ENCODE peak calls at places on chromosomes 16 and 17, in nine cellular contexts. P, F, W, B, R, L, Z, S and J are unnamed samples.
A peak's percentile ranks its signal among the peaks of the same experiment; 100 is the strongest.

GRCh38 chr17:40617678-40618240 is 29.9 kb downstream of the SMARCE1 start:
- DNase-seq in Z (no peak), R (no peak), F (no peak), B (no peak), P (peak; percentile 42), S (no peak), W (no peak), L (no peak), J (no peak)

GRCh38 chr16:5490499-5490898 is 392.9 kb upstream of the EEF2KMT start:
- DNase-seq in L (peak; percentile 6), Z (no peak), F (no peak), B (no peak), R (peak; percentile 79), W (peak; percentile 18), S (no peak), P (no peak), J (peak; percentile 60)

GRCh38 chr16:72872966-72873365 is 175.0 kb downstream of the ZFHX3 start:
- DNase-seq in P (no peak), F (no peak), W (no peak), S (no peak), R (no peak), Z (no peak), L (no peak), B (peak; percentile 52), J (no peak)

GRCh38 chr17:61750656-61751055 is 112.7 kb downstream of the BRIP1 start:
- DNase-seq in B (no peak), W (no peak), F (no peak), L (no peak), P (no peak), S (no peak), R (no peak), Z (no peak), J (no peak)

GRCh38 chr17:19759934-19760530 is 11.9 kb upstream of the ALDH3A1 start:
- DNase-seq in Z (peak; percentile 52), S (peak; percentile 20), F (no peak), B (no peak), R (no peak), W (no peak), P (peak; percentile 41), L (no peak), J (no peak)

GRCh38 chr16:84718-85452 is 6.9 kb downstream of the MPG start:
- DNase-seq in W (no peak), S (peak; percentile 53), F (no peak), L (peak; percentile 98), Z (peak; percentile 79), R (no peak), B (peak; percentile 97), P (peak; percentile 80), J (peak; percentile 99)

GRCh38 chr16:23283571-23283970 is 18.5 kb upstream of the SCNN1B start:
- DNase-seq in Z (no peak), R (no peak), F (no peak), P (no peak), B (no peak), W (no peak), S (no peak), L (peak; percentile 4), J (no peak)

GRCh38 chr16:86761117-86761971 is 183.0 kb downstream of the FOXL1 start:
- DNase-seq in W (peak; percentile 41), F (peak; percentile 23), S (peak; percentile 36), P (peak; percentile 63), Z (peak; percentile 80), B (peak; percentile 66), L (peak; percentile 78), R (peak; percentile 58), J (peak; percentile 56)

GRCh38 chr17:63275318-63275967 is 170.7 kb downstream of the CYB561 start:
- DNase-seq in B (peak; percentile 94), F (no peak), L (peak; percentile 98), S (no peak), W (no peak), Z (no peak), P (no peak), R (no peak), J (peak; percentile 69)

GRCh38 chr16:87369796-87370719 is 13.5 kb downstream of the FBXO31 start:
- DNase-seq in L (no peak), S (no peak), W (no peak), R (no peak), B (no peak), P (peak; percentile 80), Z (peak; percentile 75), F (no peak), J (no peak)

GRCh38 chr17:51660266-51660665 is 399.9 kb downstream of the UTP18 start:
- DNase-seq in L (no peak), B (no peak), W (no peak), F (no peak), P (no peak), Z (no peak), R (no peak), S (no peak), J (no peak)

GRCh38 chr17:48678141-48678971 is 44.0 kb downstream of the PRAC1 start:
- DNase-seq in S (peak; percentile 71), F (peak; percentile 74), L (peak; percentile 72), P (peak; percentile 76), W (peak; percentile 70), Z (peak; percentile 80), R (peak; percentile 75), B (peak; percentile 65), J (peak; percentile 76)

GRCh38 chr16:80369559-80369958 is 171.2 kb upstream of the DYNLRB2 start:
- DNase-seq in S (peak; percentile 55), L (peak; percentile 78), P (no peak), Z (no peak), B (peak; percentile 21), R (peak; percentile 69), F (peak; percentile 25), W (peak; percentile 16), J (no peak)

GRCh38 chr17:78355045-78355641 is 4.7 kb downstream of the SOCS3 start:
- DNase-seq in F (no peak), R (no peak), B (no peak), Z (no peak), S (no peak), W (no peak), L (no peak), P (peak; percentile 19), J (no peak)

GRCh38 chr17:78356163-78356713 is 3.6 kb downstream of the SOCS3 start:
- DNase-seq in F (no peak), B (peak; percentile 96), Z (no peak), W (no peak), L (peak; percentile 93), P (peak; percentile 73), R (peak; percentile 51), S (peak; percentile 54), J (no peak)

GRCh38 chr17:78357177-78357586 is 2.7 kb downstream of the SOCS3 start:
- DNase-seq in R (peak; percentile 26), B (peak; percentile 84), S (no peak), F (peak; percentile 49), W (peak; percentile 34), P (peak; percentile 75), Z (peak; percentile 81), L (peak; percentile 79), J (peak; percentile 83)

GRCh38 chr17:78357687-78358537 is 2.0 kb downstream of the SOCS3 start:
- DNase-seq in Z (no peak), F (no peak), W (no peak), L (peak; percentile 23), B (peak; percentile 44), S (no peak), P (peak; percentile 40), R (no peak), J (no peak)

DNA sequence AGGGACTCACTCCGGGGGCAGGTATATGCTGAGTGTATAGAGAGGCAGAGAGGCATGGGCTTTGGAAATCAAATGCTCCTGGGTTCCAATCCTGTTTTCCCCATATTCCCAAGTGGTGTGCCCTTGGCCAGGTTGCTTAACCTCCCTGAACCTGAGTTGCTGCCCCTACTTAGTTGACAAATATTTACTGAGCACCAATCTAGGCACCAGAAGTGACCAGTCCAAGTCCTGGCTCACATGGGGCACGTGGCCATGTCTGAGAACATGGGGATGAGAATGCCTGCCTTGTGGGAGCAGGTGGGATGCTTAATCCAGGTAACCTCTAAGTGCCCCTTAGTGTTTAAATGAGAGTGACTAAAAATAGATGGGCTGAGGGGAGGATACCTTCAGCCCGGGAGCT is 4.2 kb downstream of the SOCS3 start:
- DNase-seq in B (no peak), P (peak; percentile 38), Z (no peak), S (no peak), W (no peak), L (no peak), R (no peak), F (no peak), J (no peak)
- H3K4me3 ChIP-seq in B (peak overlapping the region; percentile 75), P (peak overlapping the region; percentile 96), Z (no peak overlapping the region), S (peak overlapping the region; percentile 95), W (no peak overlapping the region), L (no peak overlapping the region), R (no peak overlapping the region), F (no peak overlapping the region), J (no peak overlapping the region)

DNA sequence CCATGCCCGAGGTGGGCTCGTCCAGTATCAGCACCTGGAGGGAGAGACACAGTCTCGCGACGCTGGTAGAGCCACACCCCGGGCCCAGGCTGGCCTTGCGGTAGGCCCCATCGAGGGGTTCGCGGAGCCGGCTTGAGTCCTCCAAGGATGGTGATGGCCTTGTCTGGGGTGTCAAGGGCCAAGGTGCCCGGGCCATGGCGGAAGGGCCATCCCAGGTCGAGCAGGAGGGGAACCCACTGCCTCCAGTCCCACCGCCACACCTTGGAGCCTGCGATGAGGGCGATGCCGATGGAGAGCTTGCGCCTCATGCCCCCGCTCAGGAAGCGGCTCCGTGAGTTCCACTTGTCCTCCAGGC is 29.6 kb upstream of the RNPS1 start:
- DNase-seq in S (no peak), R (no peak), P (no peak), B (no peak), L (no peak), F (no peak), Z (no peak), W (no peak), J (no peak)
- H3K4me3 ChIP-seq in S (no peak overlapping the region), R (no peak overlapping the region), P (no peak overlapping the region), B (no peak overlapping the region), L (no peak overlapping the region), F (no peak overlapping the region), Z (no peak overlapping the region), W (no peak overlapping the region), J (no peak overlapping the region)

GRCh38 chr17:16001498-16001897 is 1.9 kb downstream of the TTC19 start:
- DNase-seq in S (no peak), Z (no peak), B (no peak), W (no peak), R (no peak), L (peak; percentile 30), P (no peak), F (no peak), J (no peak)
- H3K4me3 ChIP-seq in S (peak overlapping the region; percentile 79), Z (no peak overlapping the region), B (peak overlapping the region; percentile 84), W (no peak overlapping the region), R (no peak overlapping the region), L (peak overlapping the region; percentile 84), P (peak overlapping the region; percentile 80), F (no peak overlapping the region), J (no peak overlapping the region)

GRCh38 chr16:88534731-88535141 is 35.5 kb upstream of the ZC3H18 start:
- DNase-seq in Z (no peak), W (no peak), P (peak; percentile 83), S (no peak), L (peak; percentile 82), B (peak; percentile 52), F (no peak), R (no peak), J (peak; percentile 52)
- H3K4me3 ChIP-seq in Z (peak overlapping the region; percentile 25), W (no peak overlapping the region), P (peak overlapping the region; percentile 83), S (peak overlapping the region; percentile 54), L (peak overlapping the region; percentile 76), B (peak overlapping the region; percentile 66), F (peak overlapping the region; percentile 30), R (peak overlapping the region; percentile 63), J (peak overlapping the region; percentile 48)

GRCh38 chr17:42653179-42654124 is 5.6 kb upstream of the TUBG2 start:
- DNase-seq in L (peak; percentile 87), P (peak; percentile 85), S (no peak), Z (peak; percentile 81), R (peak; percentile 81), B (peak; percentile 75), W (peak; percentile 70), F (peak; percentile 52), J (peak; percentile 44)
- H3K4me3 ChIP-seq in L (peak overlapping the region; percentile 66), P (peak overlapping the region; percentile 61), S (peak overlapping the region; percentile 36), Z (peak overlapping the region; percentile 17), R (peak overlapping the region; percentile 29), B (peak overlapping the region; percentile 77), W (no peak overlapping the region), F (peak overlapping the region; percentile 22), J (no peak overlapping the region)

GRCh38 chr16:3467920-3468319 is 24.4 kb downstream of the NAA60 start:
- DNase-seq in B (peak; percentile 74), L (peak; percentile 43), Z (no peak), S (no peak), P (no peak), W (no peak), R (peak; percentile 81), F (no peak), J (peak; percentile 42)
- H3K4me3 ChIP-seq in B (peak overlapping the region; percentile 67), L (no peak overlapping the region), Z (no peak overlapping the region), S (no peak overlapping the region), P (no peak overlapping the region), W (no peak overlapping the region), R (no peak overlapping the region), F (no peak overlapping the region), J (no peak overlapping the region)